ENCODE peak calls at places on chromosomes 16 and 17, in six cellular contexts. M, B, L, E, W and C are unnamed samples.
A peak's percentile ranks its signal among the peaks of the same experiment; 100 is the strongest.

GRCh38 chr16:24610421-24610765 is 71.0 kb downstream of the RBBP6 start:
- DNase-seq in M (peak; percentile 36), B (no peak), L (peak; percentile 33), E (no peak), W (peak; percentile 42), C (peak; percentile 86)

GRCh38 chr17:28599311-28600184 is 723 bp upstream of the SPAG5 start:
- DNase-seq in M (peak; percentile 90), B (peak; percentile 67), L (peak; percentile 58), E (peak; percentile 34), W (peak; percentile 62), C (peak; percentile 88)

GRCh38 chr17:7656958-7657715 is 6.4 kb downstream of the ATP1B2 start:
- DNase-seq in M (no peak), B (peak; percentile 81), L (peak; percentile 73), E (no peak), W (peak; percentile 63), C (no peak)

GRCh38 chr16:3189869-3190268 is 1.9 kb downstream of the OR1F1 start:
- DNase-seq in M (no peak), B (no peak), L (no peak), E (no peak), W (no peak), C (no peak)

GRCh38 chr17:79632432-79632735 is 21.5 kb upstream of the RBFOX3 start:
- DNase-seq in M (no peak), B (peak; percentile 7), L (no peak), E (no peak), W (no peak), C (peak; percentile 48)

GRCh38 chr16:59988591-59988990 is 1254.5 kb upstream of the GOT2 start:
- DNase-seq in M (no peak), B (no peak), L (no peak), E (no peak), W (no peak), C (no peak)

GRCh38 chr16:2884041-2884451 is 1.0 kb downstream of the FLYWCH2 start:
- DNase-seq in M (no peak), B (no peak), L (no peak), E (no peak), W (no peak), C (no peak)

GRCh38 chr16:11251525-11252481 is 4.2 kb downstream of the SOCS1 start:
- DNase-seq in M (peak; percentile 59), B (no peak), L (peak; percentile 28), E (no peak), W (no peak), C (no peak)

GRCh38 chr16:66240088-66240487 is 126.4 kb upstream of the CDH5 start:
- DNase-seq in M (no peak), B (no peak), L (no peak), E (no peak), W (no peak), C (no peak)

GRCh38 chr16:75621170-75621477 is 2.0 kb downstream of the ADAT1 start:
- DNase-seq in M (peak; percentile 53), B (no peak), L (no peak), E (no peak), W (no peak), C (no peak)

GRCh38 chr17:41008811-41009210 is at the start of gene KRTAP3-1:
- DNase-seq in M (no peak), B (no peak), L (no peak), E (no peak), W (no peak), C (no peak)

GRCh38 chr17:17952691-17953090 is 19.5 kb downstream of the TOM1L2 start:
- DNase-seq in M (no peak), B (no peak), L (no peak), E (no peak), W (no peak), C (no peak)

GRCh38 chr16:23863511-23864422 is 28.0 kb downstream of the PRKCB start:
- DNase-seq in M (peak; percentile 87), B (no peak), L (no peak), E (no peak), W (no peak), C (no peak)

GRCh38 chr17:40608061-40608581 is 39.5 kb downstream of the SMARCE1 start:
- DNase-seq in M (no peak), B (no peak), L (no peak), E (no peak), W (no peak), C (no peak)

GRCh38 chr16:322476-323143 is 29.9 kb downstream of the AXIN1 start:
- DNase-seq in M (no peak), B (no peak), L (no peak), E (no peak), W (no peak), C (no peak)

GRCh38 chr16:324201-324450 is 28.4 kb downstream of the AXIN1 start:
- DNase-seq in M (no peak), B (no peak), L (no peak), E (no peak), W (no peak), C (no peak)

GRCh38 chr16:325375-326155 is 27.0 kb downstream of the AXIN1 start:
- DNase-seq in M (peak; percentile 25), B (no peak), L (no peak), E (no peak), W (no peak), C (no peak)

GRCh38 chr16:321532-321931 is 31.0 kb downstream of the AXIN1 start:
- DNase-seq in M (no peak), B (no peak), L (no peak), E (no peak), W (no peak), C (no peak)

DNA sequence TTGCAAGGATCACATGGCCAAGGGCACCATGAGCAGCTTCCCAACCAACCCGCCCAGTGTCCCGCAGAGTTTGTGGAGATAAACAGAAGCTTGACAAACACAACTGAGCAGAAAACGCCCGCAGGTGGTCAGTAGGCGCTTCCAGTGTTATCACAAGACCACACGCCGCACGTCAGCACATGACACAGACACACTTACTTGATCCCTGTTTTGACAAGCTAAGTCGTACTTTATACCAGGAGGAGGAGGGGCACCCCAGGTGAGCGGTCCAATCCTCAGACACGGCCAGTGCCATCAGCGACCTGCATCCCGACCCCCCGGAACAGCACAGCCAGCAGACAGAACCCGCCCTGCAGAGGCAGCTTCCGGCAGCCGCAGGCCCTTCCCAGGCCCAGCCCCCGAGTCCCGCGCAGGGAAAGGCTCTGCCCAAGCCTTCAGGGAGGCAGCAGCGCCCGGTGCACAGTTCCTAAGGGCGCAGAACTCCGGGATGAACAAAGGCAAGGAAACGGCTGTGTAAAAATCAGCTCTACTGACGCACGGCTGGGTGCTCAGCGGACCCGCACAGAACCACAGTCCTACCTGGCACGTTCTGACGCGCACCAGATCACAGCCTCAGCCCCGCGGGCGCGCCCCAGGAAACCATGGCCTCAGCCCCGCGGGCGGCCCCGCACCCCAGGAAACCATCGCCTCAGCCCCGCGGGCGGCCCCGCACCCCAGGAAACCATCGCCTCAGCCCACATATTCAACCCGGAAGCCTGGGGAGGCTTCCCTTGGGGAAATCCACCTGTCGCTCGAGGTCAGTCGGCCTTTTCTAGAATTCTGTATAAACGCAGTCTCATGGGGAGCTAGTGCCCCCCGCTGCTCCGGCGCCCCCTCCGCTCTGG is 27.8 kb downstream of the AXIN1 start:
- DNase-seq in M (peak; percentile 28), B (no peak), L (no peak), E (no peak), W (no peak), C (peak; percentile 26)
- TF ChIP-seq POLR2A in M (no peak), B (no peak), L (no peak), E (no peak), W (no peak), C (no peak)

GRCh38 chr17:63676540-63676933 is 23.4 kb downstream of the LIMD2 start:
- DNase-seq in M (no peak), B (no peak), L (no peak), E (no peak), W (no peak), C (peak; percentile 56)
- TF ChIP-seq POLR2A in M (no peak), B (no peak), L (no peak), E (no peak), W (no peak), C (no peak)

GRCh38 chr17:82003411-82004381 is 19.0 kb downstream of the CENPX start:
- DNase-seq in M (no peak), B (peak; percentile 61), L (peak; percentile 73), E (peak; percentile 86), W (peak; percentile 87), C (peak; percentile 73)
- TF ChIP-seq POLR2A in M (no peak), B (no peak), L (no peak), E (no peak), W (no peak), C (no peak)

GRCh38 chr17:60137731-60138130 is 12.0 kb upstream of the CA4 start:
- DNase-seq in M (no peak), B (no peak), L (no peak), E (no peak), W (no peak), C (no peak)

GRCh38 chr17:60138769-60139437 is 10.9 kb upstream of the CA4 start:
- DNase-seq in M (no peak), B (no peak), L (no peak), E (no peak), W (no peak), C (no peak)

GRCh38 chr17:60134396-60135159 is 15.2 kb upstream of the CA4 start:
- DNase-seq in M (no peak), B (no peak), L (no peak), E (no peak), W (no peak), C (no peak)

GRCh38 chr17:60135951-60136666 is 13.7 kb upstream of the CA4 start:
- DNase-seq in M (peak; percentile 36), B (no peak), L (no peak), E (no peak), W (no peak), C (peak; percentile 61)

GRCh38 chr17:60135160-60135950 is 14.4 kb upstream of the CA4 start:
- DNase-seq in M (peak; percentile 87), B (peak; percentile 89), L (peak; percentile 68), E (peak; percentile 68), W (peak; percentile 79), C (peak; percentile 95)
- TF ChIP-seq POLR2A in M (peak; percentile 36), B (peak; percentile 80), L (no peak), E (no peak), W (peak; percentile 52), C (no peak)